ENCODE peak calls at places on chromosome 22, in eight cellular contexts. R is endothelial cell; E is thoracic aorta; Z is mesothelial cell of epicardium; S is amniotic stem cell; Q is adipocyte; J is stimulated activated CD4-positive, alpha-beta T cell treated with anti-CD3 and anti-CD28 coated beads, Interleukin-2, amount 100 ng/mL, for 48 hours; U is NCI-H1930. X is an unnamed sample.

GRCh38 chr22:41146573-41146972 is 54.2 kb downstream of the EP300 start:
- DNase-seq in R (no peak), E (no peak), Z (no peak), S (no peak), Q (no peak), J (no peak), U (no peak), X (no peak)

GRCh38 chr22:42434283-42434682 is 2.1 kb upstream of the NFAM1 start:
- DNase-seq in R (no peak), E (no peak), Z (peak; percentile 50), S (no peak), Q (no peak), J (no peak), U (no peak), X (no peak)

GRCh38 chr22:17237031-17237668 is 17.9 kb upstream of the ADA2 start:
- DNase-seq in R (no peak), E (no peak), Z (no peak), S (no peak), Q (no peak), J (no peak), U (no peak), X (no peak)

GRCh38 chr22:16609548-16610261 is 17.1 kb upstream of the CCT8L2 start:
- DNase-seq in R (no peak), E (no peak), Z (no peak), S (no peak), Q (no peak), J (no peak), U (no peak), X (no peak)

GRCh38 chr22:23184764-23185113 is 4.4 kb downstream of the BCR start:
- DNase-seq in R (no peak), E (no peak), Z (no peak), S (no peak), Q (no peak), J (no peak), U (no peak), X (no peak)

GRCh38 chr22:29199702-29200400 is 5.8 kb upstream of the EMID1 start:
- DNase-seq in R (no peak), E (no peak), Z (no peak), S (no peak), Q (no peak), J (no peak), U (no peak), X (no peak)

GRCh38 chr22:29748248-29748893 is 18.4 kb downstream of the ZMAT5 start:
- DNase-seq in R (no peak), E (no peak), Z (no peak), S (no peak), Q (peak; percentile 17), J (no peak), U (no peak), X (no peak)

GRCh38 chr22:30424471-30425326 is 869 bp upstream of the MTFP1 start:
- DNase-seq in R (no peak), E (no peak), Z (no peak), S (no peak), Q (peak; percentile 62), J (peak; percentile 30), U (no peak), X (no peak)

GRCh38 chr22:42996646-42997365 is 18.1 kb downstream of the PACSIN2 start:
- DNase-seq in R (no peak), E (no peak), Z (no peak), S (no peak), Q (no peak), J (no peak), U (no peak), X (peak; percentile 67)

GRCh38 chr22:20624161-20624616 is 116.8 kb downstream of the MED15 start:
- DNase-seq in R (no peak), E (no peak), Z (no peak), S (no peak), Q (no peak), J (peak; percentile 56), U (no peak), X (no peak)

GRCh38 chr22:50308597-50308935 is 1.1 kb upstream of the PLXNB2 start:
- DNase-seq in R (peak; percentile 48), E (no peak), Z (no peak), S (no peak), Q (peak; percentile 46), J (no peak), U (no peak), X (peak; percentile 49)

GRCh38 chr22:46538816-46539163 is 1.4 kb upstream of the CELSR1 start:
- DNase-seq in R (no peak), E (no peak), Z (no peak), S (no peak), Q (peak; percentile 58), J (peak; percentile 14), U (no peak), X (no peak)

GRCh38 chr22:27634043-27634442 is 167.5 kb downstream of the MN1 start:
- DNase-seq in R (no peak), E (no peak), Z (no peak), S (no peak), Q (no peak), J (no peak), U (no peak), X (no peak)

GRCh38 chr22:26534166-26534855 is 22.0 kb upstream of the TFIP11 start:
- DNase-seq in R (no peak), E (no peak), Z (no peak), S (no peak), Q (no peak), J (no peak), U (no peak), X (no peak)

GRCh38 chr22:38754247-38755154 is 1.3 kb downstream of the SUN2 start:
- DNase-seq in R (no peak), E (peak; percentile 71), Z (no peak), S (peak; percentile 4), Q (peak; percentile 64), J (no peak), U (no peak), X (peak; percentile 96)